ENCODE peak calls at places on chromosomes 12 and 14, in ten cellular contexts. B is A549; R is HFFc6; L is fibroblast of mammary gland; J is fibroblast of the aortic adventitia; U is SK-N-SH; M is GM10248; D is CD4-positive, alpha-beta T cell; W is B cell; C is sigmoid colon. S is an unnamed sample.

GRCh38 chr14:89516173-89516572 is 99.1 kb upstream of the FOXN3 start:
- DNase-seq in M (no peak), R (no peak), J (no peak), C (no peak), B (no peak), L (no peak), W (no peak), U (no peak), D (no peak), S (no peak)

GRCh38 chr12:15777355-15778012 is 11.7 kb downstream of the EPS8 start:
- DNase-seq in C (no peak), D (no peak), L (no peak), J (peak), U (no peak), B (no peak), M (no peak), W (no peak), R (no peak), S (no peak)

GRCh38 chr12:53940448-53941014 is 1.9 kb downstream of the HOXC13 start:
- DNase-seq in L (no peak), J (no peak), B (no peak), R (no peak), M (no peak), C (no peak), D (no peak), W (no peak), U (no peak), S (no peak)

GRCh38 chr12:4817813-4818212 is 91.9 kb upstream of the KCNA1 start:
- DNase-seq in M (no peak), C (no peak), D (no peak), B (no peak), W (no peak), U (no peak), J (no peak), L (no peak), R (no peak), S (no peak)

GRCh38 chr12:6078378-6079083 is 45.9 kb downstream of the VWF start:
- DNase-seq in J (peak), M (peak), R (no peak), D (no peak), W (no peak), U (no peak), B (no peak), C (no peak), L (no peak), S (no peak)

GRCh38 chr12:105262461-105263184 is 26.6 kb upstream of the APPL2 start:
- DNase-seq in C (no peak), D (no peak), B (no peak), R (no peak), W (no peak), J (no peak), U (no peak), M (no peak), L (no peak), S (no peak)

GRCh38 chr12:3158851-3159465 is 81.8 kb downstream of the TSPAN9 start:
- DNase-seq in C (no peak), L (peak), W (no peak), R (peak), M (no peak), D (no peak), J (peak), U (no peak), B (no peak), S (no peak)

GRCh38 chr12:26461799-26462198 is 266.4 kb downstream of the SSPN start:
- DNase-seq in R (no peak), D (no peak), U (no peak), W (no peak), C (no peak), M (no peak), B (no peak), J (no peak), L (no peak), S (no peak)

GRCh38 chr12:51672334-51672733 is 81.3 kb downstream of the SCN8A start:
- DNase-seq in U (no peak), C (no peak), W (no peak), M (no peak), D (no peak), L (peak), J (peak), B (no peak), R (no peak), S (no peak)

GRCh38 chr12:40942326-40942725 is 245.8 kb upstream of the PDZRN4 start:
- DNase-seq in C (no peak), R (peak), U (no peak), M (no peak), W (no peak), B (no peak), D (no peak), J (peak), L (peak), S (no peak)

GRCh38 chr12:3988519-3989217 is 115.5 kb upstream of the PARP11 start:
- DNase-seq in L (no peak), U (no peak), C (no peak), B (no peak), M (peak), J (no peak), R (no peak), D (no peak), W (peak), S (no peak)

GRCh38 chr14:98237939-98238338 is 1034.1 kb downstream of the BCL11B start:
- DNase-seq in C (no peak), W (no peak), U (no peak), B (no peak), R (no peak), L (no peak), J (no peak), M (no peak), D (no peak), S (no peak)

GRCh38 chr14:96117101-96117897 is 78.1 kb downstream of the C14orf132 start:
- DNase-seq in U (peak), C (no peak), L (peak), M (no peak), J (no peak), R (no peak), W (no peak), B (no peak), D (no peak), S (no peak)

GRCh38 chr12:124692443-124692842 is 125.0 kb upstream of the NCOR2 start:
- DNase-seq in M (no peak), U (no peak), L (no peak), W (no peak), C (no peak), J (no peak), B (no peak), D (no peak), R (no peak), S (no peak)

GRCh38 chr12:124694250-124694649 is 126.8 kb upstream of the NCOR2 start:
- DNase-seq in R (no peak), M (no peak), L (no peak), W (no peak), C (no peak), J (no peak), D (no peak), U (no peak), B (no peak), S (no peak)

GRCh38 chr12:124689585-124689984 is 122.2 kb upstream of the NCOR2 start:
- DNase-seq in W (no peak), U (no peak), B (no peak), R (no peak), D (no peak), C (no peak), M (no peak), L (no peak), J (no peak), S (no peak)

GRCh38 chr12:124693356-124693755 is 125.9 kb upstream of the NCOR2 start:
- DNase-seq in J (no peak), M (no peak), W (no peak), L (no peak), R (no peak), B (no peak), C (no peak), D (no peak), U (no peak), S (no peak)

DNA sequence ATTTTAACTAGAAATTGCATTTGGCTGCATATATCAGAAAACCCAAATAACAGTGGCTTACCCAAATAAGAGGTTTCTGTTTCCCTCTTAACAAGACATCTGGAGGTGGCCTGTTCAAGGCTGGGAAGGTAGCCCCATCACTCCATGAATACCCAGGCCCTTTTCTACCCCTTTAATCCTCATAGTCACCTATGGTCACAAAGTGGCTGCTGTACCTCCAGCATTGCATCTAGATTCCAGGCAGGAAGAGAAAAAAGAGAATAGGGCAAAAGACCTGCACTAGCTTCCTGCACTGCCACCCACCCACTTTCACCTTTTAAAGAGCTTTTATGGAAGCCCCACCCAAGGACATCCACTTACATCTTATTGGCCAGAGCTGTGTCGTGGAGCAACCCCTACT is 124.0 kb upstream of the NCOR2 start:
- DNase-seq in W (no peak), B (no peak), J (no peak), C (no peak), L (no peak), M (no peak), U (no peak), D (no peak), R (no peak), S (no peak)
- TF ChIP-seq CTCF in W (no peak), B (no peak), J (no peak), C (no peak), L (no peak), M (no peak), U (no peak), D (no peak), R (no peak), S (no peak)

GRCh38 chr12:80622271-80622670 is 85.2 kb upstream of the MYF6 start:
- DNase-seq in M (no peak), C (no peak), L (peak), D (no peak), B (no peak), U (no peak), W (no peak), R (peak), J (peak), S (no peak)
- TF ChIP-seq CTCF in M (no peak), C (no peak), L (peak), D (no peak), B (peak), U (peak), W (no peak), R (peak), J (peak), S (no peak)

DNA sequence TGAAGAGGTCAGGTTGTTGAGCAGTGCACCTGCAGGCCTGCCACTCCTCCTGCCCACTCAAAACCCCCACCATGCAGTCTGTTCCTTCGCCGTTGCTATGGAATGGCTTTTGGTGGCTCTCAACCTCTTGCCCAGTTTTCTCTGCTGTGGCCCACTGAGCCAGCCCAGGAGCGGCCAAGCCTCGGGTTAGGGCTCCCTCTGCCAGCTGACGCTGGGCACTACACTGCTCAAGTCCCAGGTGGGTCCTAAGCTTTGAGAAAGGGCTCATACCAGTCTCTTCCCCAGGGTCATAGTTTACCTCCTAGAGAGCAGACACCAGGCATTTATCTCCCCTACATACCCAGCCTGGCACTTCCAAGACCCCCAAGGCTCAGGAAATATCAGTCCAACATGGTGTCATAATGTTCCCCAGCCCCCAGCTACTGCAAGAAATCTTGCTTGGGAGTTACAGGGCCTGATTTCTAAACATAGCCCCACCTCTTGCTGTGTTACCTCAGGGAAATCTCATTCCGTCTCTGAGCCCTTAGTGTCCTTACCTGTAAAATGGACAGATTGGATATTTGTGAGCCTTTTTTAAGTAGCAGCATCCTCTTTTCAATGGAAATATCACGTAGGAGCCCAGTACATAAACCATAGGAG is 59.4 kb downstream of the TSPAN11 start:
- DNase-seq in D (no peak), L (peak), J (peak), R (peak), W (no peak), M (peak), C (no peak), B (peak), U (peak), S (no peak)
- TF ChIP-seq CTCF in D (no peak), L (peak), J (peak), R (peak), W (peak), M (peak), C (no peak), B (peak), U (peak), S (peak)

DNA sequence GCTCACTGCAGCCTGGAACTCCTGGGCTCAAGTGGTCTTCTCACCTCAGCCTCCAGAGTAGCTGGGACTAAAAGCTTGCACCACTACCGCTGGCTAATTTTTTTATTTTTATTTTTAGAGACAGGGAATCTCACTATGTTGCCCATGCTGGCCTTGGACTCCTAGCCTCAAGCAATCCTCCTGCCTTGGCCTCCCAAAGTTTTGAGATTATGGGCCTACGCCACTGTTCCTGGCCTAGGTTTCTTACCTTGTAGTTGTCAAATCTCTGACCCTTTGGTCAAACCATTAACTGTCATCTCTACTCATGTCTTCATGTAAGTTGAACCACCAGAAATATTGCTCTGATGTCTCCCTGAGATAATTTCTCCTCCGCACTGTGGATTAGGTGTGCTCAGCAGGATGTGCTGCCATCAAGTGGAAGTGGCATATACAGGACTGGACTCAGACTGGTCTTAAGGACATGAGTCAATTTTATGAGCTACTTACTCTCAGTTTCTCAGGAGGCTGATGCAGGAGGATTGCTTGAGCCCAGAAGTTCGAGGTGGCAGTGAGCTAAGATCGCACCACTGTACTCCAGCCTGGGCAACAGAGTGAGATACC is 28.5 kb downstream of the ACTR6 start:
- DNase-seq in W (no peak), B (no peak), U (no peak), R (peak), M (no peak), C (no peak), L (peak), D (no peak), J (peak), S (no peak)
- TF ChIP-seq CTCF in W (no peak), B (no peak), U (peak), R (peak), M (peak), C (no peak), L (peak), D (no peak), J (no peak), S (peak)

GRCh38 chr14:65411656-65412188 is 808 bp upstream of the FUT8 start:
- DNase-seq in J (peak), B (peak), L (peak), U (peak), C (peak), W (peak), M (peak), R (peak), D (peak), S (peak)

GRCh38 chr14:65412881-65413738 is 580 bp downstream of the FUT8 start:
- DNase-seq in L (peak), U (peak), M (no peak), R (peak), B (peak), D (peak), J (peak), C (peak), W (no peak), S (peak)

GRCh38 chr14:65413739-65414045 is 1.2 kb downstream of the FUT8 start:
- DNase-seq in M (no peak), R (no peak), D (no peak), B (no peak), L (no peak), C (no peak), J (peak), W (no peak), U (no peak), S (no peak)

GRCh38 chr14:65410640-65411039 is 1.9 kb upstream of the FUT8 start:
- DNase-seq in C (no peak), L (no peak), M (no peak), U (no peak), D (no peak), R (no peak), B (no peak), J (no peak), W (no peak), S (no peak)

GRCh38 chr14:65412189-65412846 is at the start of gene FUT8:
- DNase-seq in U (peak), D (peak), B (peak), W (peak), C (peak), L (peak), R (peak), J (peak), M (peak), S (peak)
- TF ChIP-seq CTCF in U (peak), D (peak), B (peak), W (peak), C (peak), L (peak), R (peak), J (peak), M (peak), S (peak)

GRCh38 chr14:102849522-102850379 is 72.5 kb downstream of the TRAF3 start:
- DNase-seq in B (no peak), J (peak), L (peak), U (peak), C (no peak), R (peak), W (no peak), M (no peak), D (no peak), S (no peak)
- TF ChIP-seq CTCF in B (no peak), J (no peak), L (no peak), U (no peak), C (no peak), R (no peak), W (no peak), M (no peak), D (no peak), S (no peak)

DNA sequence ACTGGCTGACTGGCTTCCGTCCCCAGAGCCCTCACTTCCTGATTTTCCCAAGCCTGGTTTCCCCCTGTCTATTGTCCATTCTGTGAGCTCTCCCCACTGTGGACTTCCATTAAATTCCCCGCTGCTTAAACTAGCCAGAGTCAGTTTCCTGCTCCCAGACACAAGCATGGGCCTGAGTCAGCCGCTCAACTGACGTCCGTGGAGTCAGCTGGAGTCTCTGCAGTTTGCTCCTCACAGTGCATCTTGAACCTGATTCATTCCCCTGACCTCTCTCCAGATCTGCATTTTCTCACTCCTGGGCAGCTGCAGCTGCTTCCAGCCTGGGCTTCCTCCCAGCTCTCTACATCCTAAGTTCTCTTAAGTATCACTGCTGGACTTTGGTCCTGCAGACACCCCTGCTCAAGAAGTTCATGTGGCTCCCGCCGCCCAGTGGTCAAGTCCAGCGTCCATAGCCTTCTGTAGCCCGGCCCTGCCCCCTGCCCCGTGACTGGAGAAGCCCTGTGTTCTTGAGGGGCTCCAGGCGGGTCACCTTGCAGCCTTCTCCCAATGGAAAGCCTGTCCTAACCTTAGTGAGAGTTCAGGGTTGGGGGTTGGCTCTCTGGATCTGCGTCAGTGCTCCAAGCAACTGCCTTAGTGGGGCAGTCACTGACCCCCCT is 20.0 kb downstream of the NFKBIA start:
- DNase-seq in J (peak), B (no peak), R (peak), L (peak), U (no peak), M (no peak), C (peak), W (no peak), D (no peak), S (peak)
- TF ChIP-seq CTCF in J (peak), B (no peak), R (peak), L (peak), U (no peak), M (no peak), C (no peak), W (no peak), D (no peak), S (no peak)

S was measured in AG09319.